ENCODE peak calls at places on chromosomes 16 and 17, in six cellular contexts. One of them, this sample, is unnamed.

GRCh38 chr17:72351884-72352346 is 231.1 kb downstream of the SOX9 start:
- DNase-seq in AG04450: no peak
- DNase-seq in T-helper 9 cell: no peak
- DNase-seq in dorsolateral prefrontal cortex: no peak
- DNase-seq in heart right ventricle: no peak
- DNase-seq in nucleus accumbens: no peak
- DNase-seq in this sample: no peak

GRCh38 chr16:62665269-62665668 is 629.0 kb upstream of the CDH8 start:
- DNase-seq in AG04450: no peak
- DNase-seq in nucleus accumbens: peak
- DNase-seq in heart right ventricle: no peak
- DNase-seq in T-helper 9 cell: no peak
- DNase-seq in dorsolateral prefrontal cortex: peak
- DNase-seq in this sample: no peak

GRCh38 chr16:1009358-1010150 is 28.0 kb downstream of the SOX8 start:
- DNase-seq in heart right ventricle: no peak
- DNase-seq in T-helper 9 cell: no peak
- DNase-seq in AG04450: no peak
- DNase-seq in nucleus accumbens: no peak
- DNase-seq in dorsolateral prefrontal cortex: no peak
- DNase-seq in this sample: no peak

GRCh38 chr16:35195173-35195863 is 1735.9 kb downstream of the TP53TG3F start:
- DNase-seq in T-helper 9 cell: no peak
- DNase-seq in AG04450: no peak
- DNase-seq in dorsolateral prefrontal cortex: no peak
- DNase-seq in heart right ventricle: no peak
- DNase-seq in nucleus accumbens: no peak
- DNase-seq in this sample: no peak

GRCh38 chr17:47962901-47963300 is 5.2 kb upstream of the PRR15L start:
- DNase-seq in AG04450: no peak
- DNase-seq in T-helper 9 cell: no peak
- DNase-seq in dorsolateral prefrontal cortex: no peak
- DNase-seq in heart right ventricle: no peak
- DNase-seq in nucleus accumbens: no peak
- DNase-seq in this sample: no peak

GRCh38 chr17:66949501-66949900 is 15.0 kb upstream of the CACNG4 start:
- DNase-seq in heart right ventricle: no peak
- DNase-seq in T-helper 9 cell: no peak
- DNase-seq in dorsolateral prefrontal cortex: peak
- DNase-seq in nucleus accumbens: no peak
- DNase-seq in AG04450: no peak
- DNase-seq in this sample: no peak

GRCh38 chr17:45092932-45093430 is 31.9 kb downstream of the NMT1 start:
- DNase-seq in heart right ventricle: peak
- DNase-seq in T-helper 9 cell: no peak
- DNase-seq in AG04450: peak
- DNase-seq in dorsolateral prefrontal cortex: peak
- DNase-seq in nucleus accumbens: peak
- DNase-seq in this sample: no peak

GRCh38 chr16:55209626-55210025 is 114.4 kb upstream of the IRX6 start:
- DNase-seq in AG04450: no peak
- DNase-seq in nucleus accumbens: no peak
- DNase-seq in T-helper 9 cell: no peak
- DNase-seq in heart right ventricle: no peak
- DNase-seq in dorsolateral prefrontal cortex: no peak
- DNase-seq in this sample: no peak

GRCh38 chr17:17824780-17825614 is 11.8 kb downstream of the SREBF1 start:
- DNase-seq in dorsolateral prefrontal cortex: no peak
- DNase-seq in AG04450: no peak
- DNase-seq in T-helper 9 cell: no peak
- DNase-seq in heart right ventricle: no peak
- DNase-seq in nucleus accumbens: no peak
- DNase-seq in this sample: no peak

GRCh38 chr16:85625053-85625452 is 11.9 kb downstream of the GSE1 start:
- DNase-seq in dorsolateral prefrontal cortex: no peak
- DNase-seq in heart right ventricle: no peak
- DNase-seq in nucleus accumbens: no peak
- DNase-seq in AG04450: no peak
- DNase-seq in T-helper 9 cell: no peak
- DNase-seq in this sample: no peak